ENCODE peak calls at places on chromosome 12, in five cellular contexts. One of them, this sample, is unnamed.

GRCh38 chr12:104710940-104711725 is 247.0 kb downstream of the SLC41A2 start:
- DNase-seq in NCI-H510A treated with DMSO at 0.1 percent for 48 hours: no peak
- DNase-seq in activated T-cell treated with anti-CD3 and anti-CD28 coated beads, Interleukin-2, amount 50 U/mL, for 24 hours: no peak
- DNase-seq in COLO829: peak; percentile 54
- DNase-seq in amniotic stem cell: peak; percentile 55
- DNase-seq in this sample: no peak

GRCh38 chr12:15580431-15580830 is 208.8 kb downstream of the EPS8 start:
- DNase-seq in amniotic stem cell: no peak
- DNase-seq in activated T-cell treated with anti-CD3 and anti-CD28 coated beads, Interleukin-2, amount 50 U/mL, for 24 hours: no peak
- DNase-seq in COLO829: no peak
- DNase-seq in NCI-H510A treated with DMSO at 0.1 percent for 48 hours: no peak
- DNase-seq in this sample: no peak

GRCh38 chr12:109728921-109729836 is 15.6 kb downstream of the FAM222A start:
- DNase-seq in NCI-H510A treated with DMSO at 0.1 percent for 48 hours: no peak
- DNase-seq in amniotic stem cell: no peak
- DNase-seq in activated T-cell treated with anti-CD3 and anti-CD28 coated beads, Interleukin-2, amount 50 U/mL, for 24 hours: no peak
- DNase-seq in COLO829: no peak
- DNase-seq in this sample: no peak

GRCh38 chr12:117450186-117450585 is 88.8 kb upstream of the NOS1 start:
- DNase-seq in amniotic stem cell: no peak
- DNase-seq in COLO829: no peak
- DNase-seq in activated T-cell treated with anti-CD3 and anti-CD28 coated beads, Interleukin-2, amount 50 U/mL, for 24 hours: no peak
- DNase-seq in NCI-H510A treated with DMSO at 0.1 percent for 48 hours: no peak
- DNase-seq in this sample: no peak

GRCh38 chr12:1865284-1865866 is 45.0 kb downstream of the LRTM2 start:
- DNase-seq in amniotic stem cell: no peak
- DNase-seq in COLO829: no peak
- DNase-seq in NCI-H510A treated with DMSO at 0.1 percent for 48 hours: no peak
- DNase-seq in activated T-cell treated with anti-CD3 and anti-CD28 coated beads, Interleukin-2, amount 50 U/mL, for 24 hours: no peak
- DNase-seq in this sample: no peak

GRCh38 chr12:56078931-56079728 is 835 bp upstream of the ERBB3 start:
- DNase-seq in amniotic stem cell: peak; percentile 68
- DNase-seq in activated T-cell treated with anti-CD3 and anti-CD28 coated beads, Interleukin-2, amount 50 U/mL, for 24 hours: peak; percentile 73
- DNase-seq in NCI-H510A treated with DMSO at 0.1 percent for 48 hours: peak; percentile 84
- DNase-seq in COLO829: peak; percentile 78
- DNase-seq in this sample: peak; percentile 67

GRCh38 chr12:96094201-96094600 is 58.8 kb upstream of the LTA4H start:
- DNase-seq in COLO829: no peak
- DNase-seq in NCI-H510A treated with DMSO at 0.1 percent for 48 hours: peak; percentile 57
- DNase-seq in activated T-cell treated with anti-CD3 and anti-CD28 coated beads, Interleukin-2, amount 50 U/mL, for 24 hours: no peak
- DNase-seq in amniotic stem cell: no peak
- DNase-seq in this sample: no peak

GRCh38 chr12:82873309-82873708 is 186.6 kb downstream of the TMTC2 start:
- DNase-seq in NCI-H510A treated with DMSO at 0.1 percent for 48 hours: no peak
- DNase-seq in COLO829: no peak
- DNase-seq in amniotic stem cell: no peak
- DNase-seq in activated T-cell treated with anti-CD3 and anti-CD28 coated beads, Interleukin-2, amount 50 U/mL, for 24 hours: no peak
- DNase-seq in this sample: no peak

GRCh38 chr12:19671695-19672094 is 232.4 kb downstream of the AEBP2 start:
- DNase-seq in activated T-cell treated with anti-CD3 and anti-CD28 coated beads, Interleukin-2, amount 50 U/mL, for 24 hours: no peak
- DNase-seq in NCI-H510A treated with DMSO at 0.1 percent for 48 hours: no peak
- DNase-seq in COLO829: no peak
- DNase-seq in amniotic stem cell: no peak
- DNase-seq in this sample: no peak

GRCh38 chr12:108640802-108641445 is 7.2 kb upstream of the SELPLG start:
- DNase-seq in amniotic stem cell: no peak
- DNase-seq in NCI-H510A treated with DMSO at 0.1 percent for 48 hours: no peak
- DNase-seq in COLO829: no peak
- DNase-seq in activated T-cell treated with anti-CD3 and anti-CD28 coated beads, Interleukin-2, amount 50 U/mL, for 24 hours: no peak
- DNase-seq in this sample: peak; percentile 55

GRCh38 chr12:115763982-115764621 is 513.4 kb downstream of the MED13L start:
- DNase-seq in COLO829: no peak
- DNase-seq in activated T-cell treated with anti-CD3 and anti-CD28 coated beads, Interleukin-2, amount 50 U/mL, for 24 hours: no peak
- DNase-seq in NCI-H510A treated with DMSO at 0.1 percent for 48 hours: peak; percentile 37
- DNase-seq in amniotic stem cell: no peak
- DNase-seq in this sample: no peak

GRCh38 chr12:130955238-130955816 is 1.6 kb downstream of the ADGRD1 start:
- DNase-seq in COLO829: no peak
- DNase-seq in amniotic stem cell: no peak
- DNase-seq in NCI-H510A treated with DMSO at 0.1 percent for 48 hours: no peak
- DNase-seq in activated T-cell treated with anti-CD3 and anti-CD28 coated beads, Interleukin-2, amount 50 U/mL, for 24 hours: no peak
- DNase-seq in this sample: no peak

GRCh38 chr12:64097346-64098105 is 124.6 kb downstream of the KICS2 start:
- DNase-seq in COLO829: no peak
- DNase-seq in NCI-H510A treated with DMSO at 0.1 percent for 48 hours: no peak
- DNase-seq in amniotic stem cell: no peak
- DNase-seq in activated T-cell treated with anti-CD3 and anti-CD28 coated beads, Interleukin-2, amount 50 U/mL, for 24 hours: no peak
- DNase-seq in this sample: peak; percentile 19

GRCh38 chr12:122880668-122881067 is 15.3 kb downstream of the VPS37B start:
- DNase-seq in amniotic stem cell: no peak
- DNase-seq in COLO829: no peak
- DNase-seq in activated T-cell treated with anti-CD3 and anti-CD28 coated beads, Interleukin-2, amount 50 U/mL, for 24 hours: peak; percentile 36
- DNase-seq in NCI-H510A treated with DMSO at 0.1 percent for 48 hours: peak; percentile 37
- DNase-seq in this sample: peak; percentile 26

GRCh38 chr12:105992849-105993740 is 145.7 kb downstream of the NUAK1 start:
- DNase-seq in amniotic stem cell: no peak
- DNase-seq in NCI-H510A treated with DMSO at 0.1 percent for 48 hours: no peak
- DNase-seq in COLO829: no peak
- DNase-seq in activated T-cell treated with anti-CD3 and anti-CD28 coated beads, Interleukin-2, amount 50 U/mL, for 24 hours: no peak
- DNase-seq in this sample: no peak

GRCh38 chr12:95805864-95806669 is 15.5 kb upstream of the NTN4 start:
- DNase-seq in NCI-H510A treated with DMSO at 0.1 percent for 48 hours: no peak
- DNase-seq in amniotic stem cell: peak; percentile 93
- DNase-seq in COLO829: no peak
- DNase-seq in activated T-cell treated with anti-CD3 and anti-CD28 coated beads, Interleukin-2, amount 50 U/mL, for 24 hours: no peak
- DNase-seq in this sample: no peak

GRCh38 chr12:66024966-66025365 is 105.6 kb downstream of the LLPH start:
- DNase-seq in COLO829: no peak
- DNase-seq in activated T-cell treated with anti-CD3 and anti-CD28 coated beads, Interleukin-2, amount 50 U/mL, for 24 hours: no peak
- DNase-seq in amniotic stem cell: no peak
- DNase-seq in NCI-H510A treated with DMSO at 0.1 percent for 48 hours: no peak
- DNase-seq in this sample: no peak

GRCh38 chr12:47808049-47808448 is 11.7 kb downstream of the HDAC7 start:
- DNase-seq in amniotic stem cell: no peak
- DNase-seq in activated T-cell treated with anti-CD3 and anti-CD28 coated beads, Interleukin-2, amount 50 U/mL, for 24 hours: peak; percentile 85
- DNase-seq in COLO829: no peak
- DNase-seq in NCI-H510A treated with DMSO at 0.1 percent for 48 hours: no peak
- DNase-seq in this sample: no peak

GRCh38 chr12:25187781-25188180 is 7.2 kb downstream of the DNAI7 start:
- DNase-seq in activated T-cell treated with anti-CD3 and anti-CD28 coated beads, Interleukin-2, amount 50 U/mL, for 24 hours: no peak
- DNase-seq in amniotic stem cell: peak; percentile 69
- DNase-seq in NCI-H510A treated with DMSO at 0.1 percent for 48 hours: no peak
- DNase-seq in COLO829: peak; percentile 15
- DNase-seq in this sample: no peak

GRCh38 chr12:1605129-1606020 is 11.0 kb upstream of the FBXL14 start:
- DNase-seq in NCI-H510A treated with DMSO at 0.1 percent for 48 hours: peak; percentile 64
- DNase-seq in activated T-cell treated with anti-CD3 and anti-CD28 coated beads, Interleukin-2, amount 50 U/mL, for 24 hours: peak; percentile 66
- DNase-seq in COLO829: peak; percentile 66
- DNase-seq in amniotic stem cell: peak; percentile 95
- DNase-seq in this sample: no peak

GRCh38 chr12:1795785-1796514 is 24.4 kb upstream of the LRTM2 start:
- DNase-seq in COLO829: peak; percentile 81
- DNase-seq in NCI-H510A treated with DMSO at 0.1 percent for 48 hours: peak; percentile 70
- DNase-seq in amniotic stem cell: peak; percentile 68
- DNase-seq in activated T-cell treated with anti-CD3 and anti-CD28 coated beads, Interleukin-2, amount 50 U/mL, for 24 hours: peak; percentile 97
- DNase-seq in this sample: peak; percentile 6

GRCh38 chr12:104990950-104991349 is 4.8 kb downstream of the NOPCHAP1 start:
- DNase-seq in NCI-H510A treated with DMSO at 0.1 percent for 48 hours: no peak
- DNase-seq in activated T-cell treated with anti-CD3 and anti-CD28 coated beads, Interleukin-2, amount 50 U/mL, for 24 hours: no peak
- DNase-seq in COLO829: no peak
- DNase-seq in amniotic stem cell: no peak
- DNase-seq in this sample: no peak

GRCh38 chr12:93113317-93114006 is 184.4 kb upstream of the EEA1 start:
- DNase-seq in amniotic stem cell: no peak
- DNase-seq in COLO829: no peak
- DNase-seq in activated T-cell treated with anti-CD3 and anti-CD28 coated beads, Interleukin-2, amount 50 U/mL, for 24 hours: no peak
- DNase-seq in NCI-H510A treated with DMSO at 0.1 percent for 48 hours: no peak
- DNase-seq in this sample: no peak

This sample was measured in NCI-H2227 treated with DMSO at 0.1 percent for 48 hours.